ENCODE peak calls at places on chromosomes 12 and 14, in six cellular contexts. L, Y, Z, I, F and U are unnamed samples.
A peak's percentile ranks its signal among the peaks of the same experiment; 100 is the strongest.

GRCh38 chr14:55530464-55530863 is 49.5 kb upstream of the KTN1 start:
- DNase-seq in Y (no peak), L (no peak), Z (no peak), F (no peak), I (no peak), U (no peak)

GRCh38 chr14:101132051-101132541 is 228.6 kb upstream of the RTL1 start:
- DNase-seq in L (no peak), Y (no peak), F (no peak), Z (no peak), I (no peak), U (no peak)

GRCh38 chr14:42459171-42459685 is 852.6 kb downstream of the LRFN5 start:
- DNase-seq in F (no peak), I (no peak), L (no peak), Y (no peak), Z (no peak), U (no peak)

GRCh38 chr14:104688505-104688754 is 988 bp upstream of the INF2 start:
- DNase-seq in F (no peak), I (no peak), Y (no peak), Z (no peak), L (no peak), U (no peak)

GRCh38 chr12:129305851-129306250 is 452.6 kb downstream of the GLT1D1 start:
- DNase-seq in I (no peak), L (no peak), Y (no peak), F (no peak), Z (no peak), U (no peak)

GRCh38 chr14:94036328-94037167 is 10.4 kb downstream of the OTUB2 start:
- DNase-seq in Y (peak; percentile 79), L (peak; percentile 72), I (peak; percentile 37), Z (peak; percentile 81), F (no peak), U (peak; percentile 79)

GRCh38 chr12:2793561-2793960 is 1.2 kb upstream of the FKBP4 start:
- DNase-seq in L (no peak), I (no peak), Y (no peak), F (no peak), Z (no peak), U (no peak)

GRCh38 chr12:46373303-46374182 is 970 bp upstream of the SLC38A2 start:
- DNase-seq in F (peak; percentile 31), I (peak; percentile 53), Y (peak; percentile 88), L (peak; percentile 51), Z (peak; percentile 35), U (peak; percentile 73)

GRCh38 chr14:32998433-32998832 is 59.8 kb downstream of the NPAS3 start:
- DNase-seq in Y (no peak), I (no peak), F (peak; percentile 12), L (no peak), Z (no peak), U (no peak)

GRCh38 chr12:1429980-1430379 is 164.4 kb downstream of the FBXL14 start:
- DNase-seq in L (no peak), Y (no peak), F (no peak), I (no peak), Z (no peak), U (no peak)

GRCh38 chr12:109877504-109878246 is 2.7 kb downstream of the GLTP start:
- DNase-seq in Z (no peak), L (no peak), Y (no peak), F (no peak), I (peak; percentile 50), U (no peak)

GRCh38 chr14:54877015-54877702 is 25.5 kb downstream of the GCH1 start:
- DNase-seq in Z (no peak), Y (no peak), L (no peak), F (no peak), I (no peak), U (no peak)

GRCh38 chr12:10196210-10196609 is 16.5 kb upstream of the GABARAPL1 start:
- DNase-seq in Y (no peak), F (no peak), I (no peak), L (no peak), Z (no peak), U (no peak)

GRCh38 chr14:91078095-91078737 is 17.8 kb upstream of the RPS6KA5 start:
- DNase-seq in L (no peak), I (no peak), F (no peak), Z (no peak), Y (no peak), U (no peak)

GRCh38 chr12:56880416-56881035 is 53.7 kb downstream of the SDR9C7 start:
- DNase-seq in Y (no peak), L (no peak), I (no peak), F (no peak), Z (no peak), U (no peak)

GRCh38 chr12:851343-851742 is 98.2 kb downstream of the RAD52 start:
- DNase-seq in I (no peak), Y (no peak), L (no peak), F (no peak), Z (no peak), U (no peak)

GRCh38 chr14:67331368-67332125 is 28.1 kb downstream of the ATP6V1D start:
- DNase-seq in F (no peak), Y (no peak), Z (no peak), I (no peak), L (no peak), U (no peak)

GRCh38 chr14:99131632-99132271 is 140.2 kb downstream of the BCL11B start:
- DNase-seq in Y (no peak), F (no peak), I (no peak), Z (no peak), L (no peak), U (no peak)

GRCh38 chr12:112916270-112916669 is 9.5 kb downstream of the OAS1 start:
- DNase-seq in L (no peak), Y (no peak), F (no peak), Z (no peak), I (no peak), U (no peak)

GRCh38 chr12:54200412-54200811 is 11.6 kb upstream of the SMUG1 start:
- DNase-seq in Y (no peak), F (no peak), L (no peak), I (no peak), Z (no peak), U (no peak)

GRCh38 chr12:91413591-91413990 is 231.0 kb upstream of the DCN start:
- DNase-seq in L (no peak), I (no peak), Y (no peak), F (no peak), Z (no peak), U (no peak)

GRCh38 chr12:29863665-29864064 is 79.9 kb upstream of the TMTC1 start:
- DNase-seq in L (no peak), Z (no peak), I (no peak), Y (no peak), F (no peak), U (no peak)

GRCh38 chr12:68423175-68423574 is 91.0 kb upstream of the MDM1 start:
- DNase-seq in Z (no peak), Y (no peak), F (no peak), I (no peak), L (no peak), U (no peak)

GRCh38 chr12:112179936-112180335 is 54.6 kb downstream of the TRAFD1 start:
- DNase-seq in F (no peak), Y (no peak), I (no peak), Z (no peak), L (no peak), U (no peak)

GRCh38 chr12:19652391-19652790 is 213.1 kb downstream of the AEBP2 start:
- DNase-seq in L (no peak), F (no peak), Z (no peak), Y (no peak), I (no peak), U (no peak)

GRCh38 chr12:60489071-60489470 is 893.2 kb downstream of the SLC16A7 start:
- DNase-seq in Z (no peak), I (no peak), Y (no peak), L (no peak), F (no peak), U (no peak)

GRCh38 chr12:85866929-85867776 is 6.9 kb upstream of the NTS start:
- DNase-seq in L (no peak), F (peak; percentile 56), Z (peak; percentile 48), Y (peak; percentile 56), I (no peak), U (no peak)

GRCh38 chr12:68231707-68232106 is 6.1 kb upstream of the IL26 start:
- DNase-seq in I (no peak), Y (no peak), L (no peak), Z (no peak), F (no peak), U (no peak)

GRCh38 chr12:89162704-89163261 is 189.5 kb downstream of the DUSP6 start:
- DNase-seq in L (peak; percentile 31), Z (no peak), Y (no peak), F (no peak), I (peak; percentile 15), U (no peak)

GRCh38 chr12:12224240-12224940 is 42.5 kb downstream of the LRP6 start:
- DNase-seq in I (no peak), Z (no peak), Y (no peak), F (no peak), L (no peak), U (no peak)

GRCh38 chr14:34403646-34404045 is 58.4 kb downstream of the SPTSSA start:
- DNase-seq in Y (no peak), Z (no peak), F (no peak), I (no peak), L (no peak), U (no peak)

GRCh38 chr14:42930058-42930457 is 1323.4 kb downstream of the LRFN5 start:
- DNase-seq in I (no peak), Y (peak; percentile 26), Z (no peak), L (peak; percentile 13), F (no peak), U (no peak)

GRCh38 chr14:95891742-95892141 is 15.1 kb downstream of the TUNAR start:
- DNase-seq in Y (no peak), I (no peak), L (no peak), Z (no peak), F (no peak), U (no peak)

GRCh38 chr14:99136401-99136800 is 135.6 kb downstream of the BCL11B start:
- DNase-seq in Z (no peak), Y (no peak), L (no peak), F (no peak), I (no peak), U (no peak)

GRCh38 chr12:54455760-54456469 is 17.5 kb downstream of the GTSF1 start:
- DNase-seq in Z (no peak), Y (no peak), L (no peak), I (no peak), F (no peak), U (no peak)

GRCh38 chr12:56061982-56062381 is 18.0 kb upstream of the ERBB3 start:
- DNase-seq in F (no peak), Z (no peak), Y (no peak), L (no peak), I (no peak), U (no peak)